ENCODE peak calls at places on chromosomes 5 and 9, in four cellular contexts. K, N, C and L are unnamed samples.

GRCh38 chr9:7342721-7343120 is 456.9 kb downstream of the DMAC1 start:
- DNase-seq in K (no peak), N (no peak), C (no peak), L (no peak)

GRCh38 chr5:147507480-147508126 is 2.3 kb downstream of the DPYSL3 start:
- DNase-seq in C (no peak), N (no peak), K (no peak), L (no peak)

GRCh38 chr5:164214698-164215097 is 709.3 kb downstream of the MAT2B start:
- DNase-seq in C (no peak), N (no peak), K (no peak), L (no peak)

GRCh38 chr5:56126487-56127179 is 106.5 kb downstream of the ANKRD55 start:
- DNase-seq in K (no peak), C (no peak), N (no peak), L (no peak)

GRCh38 chr5:2872676-2873075 is 121.2 kb upstream of the IRX2 start:
- DNase-seq in C (no peak), K (no peak), N (no peak), L (peak; percentile 34)

GRCh38 chr5:95406426-95407093 is 15.4 kb downstream of the FAM81B start:
- DNase-seq in C (no peak), K (peak; percentile 64), N (no peak), L (no peak)

GRCh38 chr9:130301483-130302286 is 36.1 kb downstream of the HMCN2 start:
- DNase-seq in K (peak; percentile 12), C (no peak), N (peak; percentile 84), L (no peak)

GRCh38 chr5:123007771-123008170 is 28.8 kb downstream of the PPIC start:
- DNase-seq in K (no peak), C (no peak), N (no peak), L (no peak)

GRCh38 chr5:104139840-104140239 is 577.3 kb upstream of the NUDT12 start:
- DNase-seq in C (no peak), N (no peak), K (no peak), L (no peak)

GRCh38 chr9:134204991-134205578 is 40.7 kb upstream of the RNU6ATAC start:
- DNase-seq in K (no peak), N (peak; percentile 57), C (no peak), L (no peak)

GRCh38 chr9:36632892-36633291 is 60.2 kb downstream of the MELK start:
- DNase-seq in K (no peak), N (no peak), C (no peak), L (no peak)

GRCh38 chr9:114611516-114612271 is 603 bp downstream of the TMEM268 start:
- DNase-seq in C (no peak), N (peak; percentile 47), K (peak; percentile 49), L (peak; percentile 55)

GRCh38 chr9:12817702-12818101 is 42.9 kb downstream of the LURAP1L start:
- DNase-seq in N (no peak), K (peak; percentile 63), C (no peak), L (no peak)

GRCh38 chr9:35790385-35791291 is 753 bp upstream of the NPR2 start:
- DNase-seq in C (peak; percentile 18), N (peak; percentile 83), K (peak; percentile 47), L (peak; percentile 57)

GRCh38 chr5:173311818-173312585 is 16.2 kb downstream of the STC2 start:
- DNase-seq in K (no peak), N (no peak), C (no peak), L (no peak)

GRCh38 chr9:105355810-105356209 is 92.0 kb upstream of the FSD1L start:
- DNase-seq in K (no peak), C (no peak), N (no peak), L (no peak)

GRCh38 chr5:36491860-36492259 is 114.5 kb upstream of the SLC1A3 start:
- DNase-seq in N (no peak), C (no peak), K (no peak), L (no peak)

GRCh38 chr9:88772602-88773001 is 218.7 kb upstream of the S1PR3 start:
- DNase-seq in C (no peak), K (no peak), N (no peak), L (no peak)

GRCh38 chr9:129322641-129323375 is 144.7 kb upstream of the IER5L start:
- DNase-seq in N (no peak), C (no peak), K (no peak), L (no peak)

GRCh38 chr5:105034335-105034734 is 1471.7 kb upstream of the NUDT12 start:
- DNase-seq in N (no peak), K (no peak), C (no peak), L (no peak)

GRCh38 chr5:143400541-143401252 is 2.8 kb downstream of the NR3C1 start:
- DNase-seq in K (no peak), N (peak; percentile 17), C (no peak), L (no peak)

GRCh38 chr9:112503170-112503569 is 16.5 kb downstream of the KIAA1958 start:
- DNase-seq in C (no peak), N (no peak), K (no peak), L (no peak)

GRCh38 chr5:104733063-104733719 is 1170.6 kb upstream of the NUDT12 start:
- DNase-seq in K (no peak), C (no peak), N (no peak), L (no peak)

GRCh38 chr9:108467653-108468324 is 388.0 kb downstream of the ACTL7B start:
- DNase-seq in N (no peak), K (no peak), C (no peak), L (no peak)

GRCh38 chr5:39759696-39760095 is 334.9 kb upstream of the DAB2 start:
- DNase-seq in N (no peak), C (no peak), K (no peak), L (no peak)

GRCh38 chr5:103117471-103117991 is 2.4 kb downstream of the GIN1 start:
- DNase-seq in K (no peak), N (no peak), C (no peak), L (no peak)

GRCh38 chr5:97167435-97167834 is 15.6 kb downstream of the RIOK2 start:
- DNase-seq in K (no peak), C (no peak), N (no peak), L (no peak)

GRCh38 chr5:38938424-38938823 is 92.6 kb downstream of the OSMR start:
- DNase-seq in C (no peak), K (no peak), N (no peak), L (no peak)

GRCh38 chr9:121498150-121498486 is 1.5 kb downstream of the GGTA1 start:
- DNase-seq in C (no peak), N (peak; percentile 78), K (peak; percentile 58), L (no peak)

GRCh38 chr5:65326912-65327311 is 154.8 kb downstream of the ADAMTS6 start:
- DNase-seq in N (no peak), K (no peak), C (peak; percentile 20), L (no peak)

GRCh38 chr9:77063645-77064285 is 44.3 kb downstream of the FOXB2 start:
- DNase-seq in N (no peak), K (no peak), C (peak; percentile 47), L (no peak)

DNA sequence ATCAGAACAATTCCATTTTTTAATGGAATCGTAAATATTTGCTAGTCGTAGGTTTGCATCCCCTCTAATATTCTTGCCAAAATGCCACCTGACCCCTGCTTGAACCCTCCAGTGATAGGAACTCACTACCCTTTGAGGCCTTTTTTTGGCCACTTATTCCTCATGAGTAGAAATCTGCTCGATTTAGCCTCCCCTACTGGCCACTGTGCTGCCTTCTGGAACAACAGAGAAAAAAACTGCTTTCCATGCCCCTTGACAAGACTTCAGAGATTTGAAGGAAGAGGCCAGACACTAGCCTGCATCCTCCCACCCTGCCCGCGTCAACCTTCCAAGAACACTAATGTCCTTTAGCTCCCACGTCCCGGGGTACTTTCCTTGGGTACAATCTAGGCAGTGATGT is 4.1 kb downstream of the CCDC69 start:
- DNase-seq in C (no peak), K (no peak), N (no peak), L (no peak)
- H3K4me3 ChIP-seq in C (no peak overlapping the region), K (no peak overlapping the region), N (no peak overlapping the region), L (peak overlapping the region; percentile 67)

GRCh38 chr9:136219276-136219675 is 14.3 kb upstream of the LHX3 start:
- DNase-seq in N (no peak), C (peak; percentile 5), K (no peak), L (no peak)

GRCh38 chr9:136218673-136219072 is 13.7 kb upstream of the LHX3 start:
- DNase-seq in C (no peak), K (no peak), N (no peak), L (no peak)

GRCh38 chr9:136218271-136218670 is 13.3 kb upstream of the LHX3 start:
- DNase-seq in C (no peak), N (no peak), K (no peak), L (no peak)

GRCh38 chr9:136222166-136222895 is 17.4 kb upstream of the LHX3 start:
- DNase-seq in C (no peak), N (no peak), K (no peak), L (no peak)

DNA sequence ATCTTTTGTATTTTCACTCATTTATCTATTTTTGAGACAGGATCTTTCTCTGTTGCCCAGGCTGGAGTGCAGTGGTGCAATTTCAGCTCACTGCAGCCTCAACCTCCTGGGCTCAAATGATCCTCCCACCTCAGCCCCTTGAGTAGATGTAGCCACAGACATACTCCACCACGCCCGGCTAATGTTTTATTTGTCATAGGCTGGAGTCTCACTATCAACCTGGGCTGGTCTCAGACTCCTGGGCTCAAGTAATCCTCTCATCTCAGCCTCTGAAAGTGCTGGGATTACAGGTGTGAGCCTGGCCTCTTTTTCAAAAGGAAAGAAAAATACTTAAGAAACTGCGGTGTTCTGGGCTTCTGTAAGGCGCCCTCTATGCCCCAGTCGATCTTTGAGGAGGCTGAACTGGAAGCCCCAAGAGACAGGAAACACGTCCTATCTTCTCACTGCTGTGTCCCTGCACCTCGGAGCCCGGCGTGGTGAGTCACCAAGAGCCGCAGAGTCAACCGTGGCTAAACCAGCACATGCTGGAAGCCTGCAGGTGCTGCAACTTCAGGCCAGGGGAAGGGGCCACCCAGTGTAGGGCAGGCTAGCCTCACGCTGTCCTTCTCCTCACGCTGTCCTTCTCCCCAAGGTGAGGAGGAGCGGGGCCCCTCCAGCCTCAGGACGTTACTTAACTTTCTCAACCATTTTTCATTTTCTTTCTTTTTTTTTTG is 15.2 kb upstream of the LHX3 start:
- DNase-seq in C (no peak), K (no peak), N (no peak), L (no peak)
- H3K36me3 ChIP-seq in C (peaks cover 13% of the 10 kb centered on the region), K (peaks cover 45% of the 10 kb centered on the region), N (peaks cover 70% of the 10 kb centered on the region), L (peaks cover 43% of the 10 kb centered on the region)

GRCh38 chr9:83199240-83199639 is 136.3 kb upstream of the RASEF start:
- DNase-seq in C (no peak), K (peak; percentile 30), N (peak; percentile 51), L (no peak)
- TF ChIP-seq CTCF in C (peak; percentile 43), K (peak; percentile 43), N (peak; percentile 59), L (no peak)

DNA sequence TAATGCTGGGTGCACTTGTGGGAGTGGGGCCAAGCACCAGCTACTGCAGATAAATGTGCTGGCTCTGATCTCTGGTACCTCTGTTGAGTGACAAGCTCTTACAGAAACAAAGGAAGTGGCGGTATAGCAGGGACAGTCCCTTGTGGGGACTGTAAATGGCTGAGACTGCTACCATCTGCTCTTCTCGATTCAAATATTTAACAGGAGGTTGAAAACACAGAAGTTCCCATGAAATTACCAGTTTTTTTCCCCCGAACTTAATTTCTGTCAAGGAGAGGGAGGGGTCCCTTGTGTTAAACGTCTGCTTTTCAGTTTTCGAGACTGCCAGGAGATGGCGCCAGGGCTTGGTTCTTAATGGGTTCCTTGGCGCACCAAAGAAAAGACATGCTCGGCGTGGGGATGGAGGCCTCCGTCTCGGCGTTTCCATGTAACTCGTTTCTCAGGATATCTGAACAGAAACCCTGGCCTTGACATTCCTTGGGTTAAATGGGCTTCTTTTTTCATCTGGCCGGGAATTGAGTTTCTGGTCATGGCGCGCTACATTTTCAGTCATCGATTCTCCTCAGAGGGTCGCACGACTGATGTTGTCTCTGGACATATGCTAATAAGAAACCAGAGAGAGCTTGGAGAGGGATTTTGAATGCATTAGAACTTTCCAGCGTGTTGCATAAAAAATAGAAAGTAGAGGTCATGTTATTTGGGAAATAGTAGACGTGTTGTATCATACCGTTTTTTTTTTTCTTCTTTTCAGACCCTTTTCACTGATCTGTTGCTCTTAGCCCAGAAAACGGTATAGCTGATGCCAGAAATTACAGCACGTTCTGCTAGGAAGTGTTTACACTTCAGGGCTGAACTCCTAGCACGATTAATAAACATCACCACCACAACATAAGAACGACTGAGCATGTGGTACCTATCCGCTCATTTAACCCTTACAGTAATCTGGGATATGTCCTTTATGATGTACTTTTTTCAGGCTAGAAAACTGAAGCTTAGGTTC is 64.0 kb downstream of the CARTPT start:
- DNase-seq in N (peak; percentile 84), K (peak; percentile 43), C (no peak), L (peak; percentile 14)
- H3K4me3 ChIP-seq in N (no peak overlapping the region), K (no peak overlapping the region), C (peak overlapping the region; percentile 11), L (no peak overlapping the region)